ENCODE peak calls at places on chromosomes 12 and 14, in six cellular contexts. One of them, this sample, is unnamed.

GRCh38 chr14:54529811-54530210 is 20.1 kb downstream of the CGRRF1 start:
- DNase-seq in endothelial cell: no peak
- DNase-seq in stomach: no peak
- DNase-seq in upper lobe of left lung: no peak
- DNase-seq in fibroblast of the aortic adventitia: peak
- DNase-seq in pancreas: no peak
- DNase-seq in this sample: no peak

GRCh38 chr12:107660230-107660629 is 25.4 kb upstream of the PWP1 start:
- DNase-seq in endothelial cell: no peak
- DNase-seq in stomach: no peak
- DNase-seq in upper lobe of left lung: peak
- DNase-seq in fibroblast of the aortic adventitia: peak
- DNase-seq in pancreas: no peak
- DNase-seq in this sample: no peak

GRCh38 chr12:75933136-75933535 is 98.4 kb downstream of the PHLDA1 start:
- DNase-seq in endothelial cell: no peak
- DNase-seq in stomach: no peak
- DNase-seq in upper lobe of left lung: no peak
- DNase-seq in fibroblast of the aortic adventitia: peak
- DNase-seq in pancreas: no peak
- DNase-seq in this sample: no peak

GRCh38 chr12:71430756-71431155 is 8.8 kb upstream of the LGR5 start:
- DNase-seq in endothelial cell: no peak
- DNase-seq in stomach: no peak
- DNase-seq in upper lobe of left lung: no peak
- DNase-seq in fibroblast of the aortic adventitia: no peak
- DNase-seq in pancreas: no peak
- DNase-seq in this sample: no peak

GRCh38 chr12:78880078-78880477 is 15.5 kb downstream of the SYT1 start:
- DNase-seq in endothelial cell: no peak
- DNase-seq in stomach: no peak
- DNase-seq in upper lobe of left lung: no peak
- DNase-seq in fibroblast of the aortic adventitia: peak
- DNase-seq in pancreas: no peak
- DNase-seq in this sample: no peak

GRCh38 chr12:15540469-15540872 is 218.2 kb downstream of the PTPRO start:
- DNase-seq in endothelial cell: no peak
- DNase-seq in stomach: no peak
- DNase-seq in upper lobe of left lung: no peak
- DNase-seq in fibroblast of the aortic adventitia: peak
- DNase-seq in pancreas: no peak
- DNase-seq in this sample: no peak

GRCh38 chr12:34163443-34163842 is 141.1 kb downstream of the ALG10 start:
- DNase-seq in endothelial cell: no peak
- DNase-seq in stomach: no peak
- DNase-seq in upper lobe of left lung: no peak
- DNase-seq in fibroblast of the aortic adventitia: no peak
- DNase-seq in pancreas: peak
- DNase-seq in this sample: no peak

GRCh38 chr12:29783773-29784666 is at the start of gene TMTC1:
- DNase-seq in endothelial cell: peak
- DNase-seq in stomach: peak
- DNase-seq in upper lobe of left lung: peak
- DNase-seq in fibroblast of the aortic adventitia: peak
- DNase-seq in pancreas: peak
- DNase-seq in this sample: no peak

GRCh38 chr14:23517650-23518329 is 33.8 kb downstream of the ZFHX2 start:
- DNase-seq in endothelial cell: no peak
- DNase-seq in stomach: no peak
- DNase-seq in upper lobe of left lung: no peak
- DNase-seq in fibroblast of the aortic adventitia: no peak
- DNase-seq in pancreas: no peak
- DNase-seq in this sample: no peak

GRCh38 chr14:78848234-78848820 is 678.2 kb downstream of the NRXN3 start:
- DNase-seq in endothelial cell: peak
- DNase-seq in stomach: peak
- DNase-seq in upper lobe of left lung: no peak
- DNase-seq in fibroblast of the aortic adventitia: peak
- DNase-seq in pancreas: peak
- DNase-seq in this sample: no peak

GRCh38 chr14:68977137-68977740 is 1.9 kb downstream of the ACTN1 start:
- DNase-seq in endothelial cell: no peak
- DNase-seq in stomach: no peak
- DNase-seq in upper lobe of left lung: peak
- DNase-seq in fibroblast of the aortic adventitia: peak
- DNase-seq in pancreas: no peak
- DNase-seq in this sample: no peak

GRCh38 chr12:5796171-5797091 is 148.6 kb downstream of the ANO2 start:
- DNase-seq in endothelial cell: peak
- DNase-seq in stomach: peak
- DNase-seq in upper lobe of left lung: peak
- DNase-seq in fibroblast of the aortic adventitia: no peak
- DNase-seq in pancreas: peak
- DNase-seq in this sample: no peak

GRCh38 chr12:82651489-82651888 is 35.2 kb upstream of the TMTC2 start:
- DNase-seq in endothelial cell: no peak
- DNase-seq in stomach: no peak
- DNase-seq in upper lobe of left lung: no peak
- DNase-seq in fibroblast of the aortic adventitia: no peak
- DNase-seq in pancreas: no peak
- DNase-seq in this sample: no peak

GRCh38 chr12:27020761-27021160 is 1.6 kb upstream of the MED21 start:
- DNase-seq in endothelial cell: no peak
- DNase-seq in stomach: no peak
- DNase-seq in upper lobe of left lung: no peak
- DNase-seq in fibroblast of the aortic adventitia: no peak
- DNase-seq in pancreas: no peak
- DNase-seq in this sample: no peak

GRCh38 chr12:44000309-44000952 is 164.6 kb downstream of the TMEM117 start:
- DNase-seq in endothelial cell: peak
- DNase-seq in stomach: no peak
- DNase-seq in upper lobe of left lung: no peak
- DNase-seq in fibroblast of the aortic adventitia: peak
- DNase-seq in pancreas: peak
- DNase-seq in this sample: no peak

GRCh38 chr12:84502907-84503787 is 409.5 kb downstream of the SLC6A15 start:
- DNase-seq in endothelial cell: peak
- DNase-seq in stomach: peak
- DNase-seq in upper lobe of left lung: peak
- DNase-seq in fibroblast of the aortic adventitia: peak
- DNase-seq in pancreas: peak
- DNase-seq in this sample: no peak

GRCh38 chr14:102539544-102540309 is 30.2 kb upstream of the ANKRD9 start:
- DNase-seq in endothelial cell: no peak
- DNase-seq in stomach: no peak
- DNase-seq in upper lobe of left lung: no peak
- DNase-seq in fibroblast of the aortic adventitia: peak
- DNase-seq in pancreas: no peak
- DNase-seq in this sample: no peak

GRCh38 chr12:5758347-5758746 is 186.7 kb downstream of the ANO2 start:
- DNase-seq in endothelial cell: no peak
- DNase-seq in stomach: no peak
- DNase-seq in upper lobe of left lung: no peak
- DNase-seq in fibroblast of the aortic adventitia: no peak
- DNase-seq in pancreas: no peak
- DNase-seq in this sample: no peak

GRCh38 chr12:29054790-29055663 is 94.1 kb upstream of the FAR2 start:
- DNase-seq in endothelial cell: no peak
- DNase-seq in stomach: no peak
- DNase-seq in upper lobe of left lung: no peak
- DNase-seq in fibroblast of the aortic adventitia: no peak
- DNase-seq in pancreas: no peak
- DNase-seq in this sample: no peak

GRCh38 chr12:82873951-82874350 is 187.2 kb downstream of the TMTC2 start:
- DNase-seq in endothelial cell: no peak
- DNase-seq in stomach: no peak
- DNase-seq in upper lobe of left lung: no peak
- DNase-seq in fibroblast of the aortic adventitia: no peak
- DNase-seq in pancreas: no peak
- DNase-seq in this sample: no peak

DNA sequence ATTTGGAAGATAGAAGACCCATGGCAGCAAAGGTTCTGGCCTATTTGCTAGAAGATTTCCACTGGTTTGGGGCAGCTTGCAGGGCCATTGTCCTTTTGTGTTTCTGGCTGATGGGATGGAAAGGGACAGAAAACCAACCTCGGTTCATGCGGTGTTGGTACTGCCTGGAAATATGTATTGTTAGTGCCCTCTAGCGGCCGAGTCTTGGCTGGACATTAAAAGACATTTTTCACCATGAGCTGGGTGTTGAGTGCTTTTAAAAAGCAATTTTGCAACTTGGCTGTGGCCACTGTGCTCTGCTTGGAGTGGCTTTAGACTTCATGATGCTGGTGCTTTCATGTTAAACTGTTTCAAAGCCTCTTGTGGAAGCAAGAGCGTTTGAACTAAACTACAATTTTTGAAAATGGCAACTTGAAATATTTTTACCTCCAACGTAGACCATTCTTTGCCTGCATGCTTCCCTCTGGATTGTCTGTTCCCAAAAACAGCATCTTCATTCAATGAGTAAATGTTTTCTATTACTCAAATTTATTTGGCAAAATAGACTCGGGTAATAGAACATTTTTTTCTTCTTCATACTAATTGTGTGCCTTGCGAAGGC is 102.7 kb upstream of the TBX5 start:
- DNase-seq in endothelial cell: peak
- DNase-seq in stomach: peak
- DNase-seq in upper lobe of left lung: peak
- DNase-seq in fibroblast of the aortic adventitia: peak
- DNase-seq in pancreas: peak
- DNase-seq in this sample: peak
- TF ChIP-seq CTCF in endothelial cell: peak
- TF ChIP-seq CTCF in stomach: no peak
- TF ChIP-seq CTCF in upper lobe of left lung: peak
- TF ChIP-seq CTCF in fibroblast of the aortic adventitia: peak
- TF ChIP-seq CTCF in pancreas: peak
- TF ChIP-seq CTCF in this sample: no peak

GRCh38 chr14:98847520-98848468 is 424.2 kb downstream of the BCL11B start:
- DNase-seq in endothelial cell: no peak
- DNase-seq in stomach: no peak
- DNase-seq in upper lobe of left lung: no peak
- DNase-seq in fibroblast of the aortic adventitia: no peak
- DNase-seq in pancreas: no peak
- DNase-seq in this sample: no peak
- TF ChIP-seq CTCF in endothelial cell: no peak
- TF ChIP-seq CTCF in stomach: no peak
- TF ChIP-seq CTCF in upper lobe of left lung: no peak
- TF ChIP-seq CTCF in fibroblast of the aortic adventitia: no peak
- TF ChIP-seq CTCF in pancreas: no peak
- TF ChIP-seq CTCF in this sample: no peak

DNA sequence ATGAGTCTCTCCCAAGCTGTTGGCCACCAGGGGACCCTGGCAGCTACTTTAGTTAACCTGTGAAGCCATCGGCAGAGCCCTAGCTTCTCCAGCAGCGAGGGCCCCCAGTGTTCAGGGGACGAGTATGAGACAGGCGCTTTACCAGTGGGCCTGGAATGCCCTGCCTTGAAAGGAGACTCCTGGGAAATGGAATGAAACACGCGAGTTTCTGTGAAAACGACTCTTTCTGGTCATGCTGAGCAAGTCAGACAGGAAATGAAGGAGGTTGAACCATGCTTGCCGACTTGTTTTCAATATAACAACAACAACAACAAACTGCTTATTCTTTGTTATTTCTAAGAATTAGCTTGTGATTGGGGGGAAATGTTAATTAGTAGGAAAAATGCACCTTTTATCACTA is 42.9 kb downstream of the SFSWAP start:
- DNase-seq in endothelial cell: no peak
- DNase-seq in stomach: no peak
- DNase-seq in upper lobe of left lung: no peak
- DNase-seq in fibroblast of the aortic adventitia: no peak
- DNase-seq in pancreas: no peak
- DNase-seq in this sample: no peak
- TF ChIP-seq CTCF in endothelial cell: no peak
- TF ChIP-seq CTCF in stomach: no peak
- TF ChIP-seq CTCF in upper lobe of left lung: no peak
- TF ChIP-seq CTCF in fibroblast of the aortic adventitia: no peak
- TF ChIP-seq CTCF in pancreas: no peak
- TF ChIP-seq CTCF in this sample: no peak

DNA sequence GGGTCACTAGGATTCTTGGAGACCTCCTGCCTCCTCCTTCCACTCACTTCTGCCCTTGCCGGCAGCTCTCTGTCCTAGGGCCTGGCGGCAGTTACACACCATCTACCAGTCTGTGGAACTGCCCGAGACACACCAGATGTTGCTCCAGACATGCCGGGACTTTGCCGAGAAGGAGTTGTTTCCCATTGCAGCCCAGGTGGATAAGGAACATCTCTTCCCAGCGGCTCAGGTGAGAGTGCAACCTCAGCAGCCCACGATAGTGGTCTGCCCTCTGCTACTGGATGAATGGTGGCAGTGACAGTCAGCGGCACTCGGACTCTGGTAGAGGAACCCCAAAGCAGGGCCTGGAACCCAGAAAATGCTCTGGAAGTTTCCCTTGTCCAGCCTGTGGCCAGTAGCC is 1.3 kb downstream of the ACADS start:
- DNase-seq in endothelial cell: no peak
- DNase-seq in stomach: no peak
- DNase-seq in upper lobe of left lung: no peak
- DNase-seq in fibroblast of the aortic adventitia: no peak
- DNase-seq in pancreas: no peak
- DNase-seq in this sample: no peak
- TF ChIP-seq CTCF in endothelial cell: no peak
- TF ChIP-seq CTCF in stomach: no peak
- TF ChIP-seq CTCF in upper lobe of left lung: no peak
- TF ChIP-seq CTCF in fibroblast of the aortic adventitia: no peak
- TF ChIP-seq CTCF in pancreas: no peak
- TF ChIP-seq CTCF in this sample: no peak

GRCh38 chr14:93981316-93981715 is 4.9 kb upstream of the ASB2 start:
- DNase-seq in endothelial cell: no peak
- DNase-seq in stomach: no peak
- DNase-seq in upper lobe of left lung: no peak
- DNase-seq in fibroblast of the aortic adventitia: no peak
- DNase-seq in pancreas: no peak
- DNase-seq in this sample: no peak
- TF ChIP-seq CTCF in endothelial cell: no peak
- TF ChIP-seq CTCF in stomach: no peak
- TF ChIP-seq CTCF in upper lobe of left lung: no peak
- TF ChIP-seq CTCF in fibroblast of the aortic adventitia: no peak
- TF ChIP-seq CTCF in pancreas: no peak
- TF ChIP-seq CTCF in this sample: no peak

DNA sequence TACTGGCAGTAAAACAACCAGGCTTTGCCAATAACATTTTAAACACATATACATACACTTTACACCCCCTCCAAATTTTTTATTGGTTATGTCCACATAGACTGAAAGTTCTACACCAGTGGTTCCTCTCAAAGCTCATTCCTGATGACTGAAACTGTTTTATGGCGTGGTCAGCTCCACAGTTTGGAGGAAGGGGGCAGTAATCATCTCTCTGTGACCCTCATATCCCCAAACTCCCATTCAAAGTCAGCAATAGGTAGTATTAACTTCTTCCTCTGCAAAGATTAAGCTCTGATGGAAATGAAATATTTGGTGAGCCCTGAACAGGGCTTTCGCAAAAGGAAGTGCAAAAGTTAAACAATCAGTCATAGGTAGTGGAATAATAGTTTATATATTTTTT is 55.3 kb upstream of the DAAM1 start:
- DNase-seq in endothelial cell: no peak
- DNase-seq in stomach: no peak
- DNase-seq in upper lobe of left lung: no peak
- DNase-seq in fibroblast of the aortic adventitia: peak
- DNase-seq in pancreas: no peak
- DNase-seq in this sample: no peak
- TF ChIP-seq CTCF in endothelial cell: no peak
- TF ChIP-seq CTCF in stomach: no peak
- TF ChIP-seq CTCF in upper lobe of left lung: no peak
- TF ChIP-seq CTCF in fibroblast of the aortic adventitia: peak
- TF ChIP-seq CTCF in pancreas: no peak
- TF ChIP-seq CTCF in this sample: no peak